ENCODE peak calls at places on chromosomes 6 and 20, in ten cellular contexts. One of them, this sample, is unnamed.

GRCh38 chr6:13273202-13273930 is 55.0 kb downstream of the TBC1D7 start:
- DNase-seq in astrocyte of the spinal cord: no peak
- DNase-seq in psoas muscle: no peak
- DNase-seq in neural crest cell: no peak
- DNase-seq in H1: no peak
- DNase-seq in AG09319: no peak
- DNase-seq in omental fat pad: no peak
- DNase-seq in mammary epithelial cell: no peak
- DNase-seq in GM23338: no peak
- DNase-seq in NB4: peak; percentile 35
- DNase-seq in this sample: no peak

GRCh38 chr6:121305957-121306607 is 28.2 kb downstream of the TBC1D32 start:
- DNase-seq in H1: no peak
- DNase-seq in NB4: peak; percentile 58
- DNase-seq in neural crest cell: no peak
- DNase-seq in GM23338: peak; percentile 64
- DNase-seq in psoas muscle: no peak
- DNase-seq in AG09319: no peak
- DNase-seq in omental fat pad: no peak
- DNase-seq in mammary epithelial cell: peak; percentile 30
- DNase-seq in astrocyte of the spinal cord: peak; percentile 53
- DNase-seq in this sample: no peak

GRCh38 chr6:40848038-40848437 is 191.0 kb downstream of the UNC5CL start:
- DNase-seq in mammary epithelial cell: peak; percentile 55
- DNase-seq in psoas muscle: no peak
- DNase-seq in astrocyte of the spinal cord: no peak
- DNase-seq in H1: no peak
- DNase-seq in GM23338: no peak
- DNase-seq in NB4: no peak
- DNase-seq in AG09319: no peak
- DNase-seq in neural crest cell: no peak
- DNase-seq in omental fat pad: no peak
- DNase-seq in this sample: no peak

GRCh38 chr6:24339932-24340331 is 17.9 kb downstream of the DCDC2 start:
- DNase-seq in mammary epithelial cell: peak; percentile 26
- DNase-seq in neural crest cell: no peak
- DNase-seq in AG09319: no peak
- DNase-seq in NB4: no peak
- DNase-seq in GM23338: no peak
- DNase-seq in omental fat pad: no peak
- DNase-seq in astrocyte of the spinal cord: no peak
- DNase-seq in H1: no peak
- DNase-seq in psoas muscle: no peak
- DNase-seq in this sample: no peak

GRCh38 chr6:7650876-7651275 is 60.9 kb downstream of the SNRNP48 start:
- DNase-seq in omental fat pad: no peak
- DNase-seq in psoas muscle: no peak
- DNase-seq in AG09319: no peak
- DNase-seq in H1: no peak
- DNase-seq in astrocyte of the spinal cord: no peak
- DNase-seq in NB4: no peak
- DNase-seq in neural crest cell: no peak
- DNase-seq in mammary epithelial cell: no peak
- DNase-seq in GM23338: no peak
- DNase-seq in this sample: no peak

GRCh38 chr6:43812850-43813584 is 43.0 kb downstream of the VEGFA start:
- DNase-seq in neural crest cell: no peak
- DNase-seq in AG09319: no peak
- DNase-seq in psoas muscle: no peak
- DNase-seq in omental fat pad: no peak
- DNase-seq in astrocyte of the spinal cord: no peak
- DNase-seq in H1: no peak
- DNase-seq in NB4: no peak
- DNase-seq in GM23338: no peak
- DNase-seq in mammary epithelial cell: no peak
- DNase-seq in this sample: no peak

GRCh38 chr6:107977283-107977682 is 19.3 kb upstream of the SEC63 start:
- DNase-seq in omental fat pad: no peak
- DNase-seq in astrocyte of the spinal cord: peak; percentile 56
- DNase-seq in mammary epithelial cell: peak; percentile 26
- DNase-seq in GM23338: peak; percentile 70
- DNase-seq in H1: no peak
- DNase-seq in NB4: peak; percentile 52
- DNase-seq in psoas muscle: no peak
- DNase-seq in AG09319: no peak
- DNase-seq in neural crest cell: peak; percentile 10
- DNase-seq in this sample: no peak

GRCh38 chr20:25282034-25282781 is 34.3 kb downstream of the PYGB start:
- DNase-seq in mammary epithelial cell: no peak
- DNase-seq in NB4: no peak
- DNase-seq in GM23338: no peak
- DNase-seq in astrocyte of the spinal cord: no peak
- DNase-seq in H1: peak; percentile 34
- DNase-seq in omental fat pad: peak; percentile 12
- DNase-seq in neural crest cell: no peak
- DNase-seq in AG09319: no peak
- DNase-seq in psoas muscle: peak; percentile 46
- DNase-seq in this sample: no peak

GRCh38 chr6:132736239-132736638 is 21.5 kb downstream of the VNN2 start:
- DNase-seq in GM23338: no peak
- DNase-seq in psoas muscle: no peak
- DNase-seq in astrocyte of the spinal cord: no peak
- DNase-seq in H1: no peak
- DNase-seq in mammary epithelial cell: peak; percentile 52
- DNase-seq in omental fat pad: no peak
- DNase-seq in AG09319: no peak
- DNase-seq in neural crest cell: no peak
- DNase-seq in NB4: no peak
- DNase-seq in this sample: no peak

GRCh38 chr6:169960531-169960890 is 209.1 kb downstream of the ERMARD start:
- DNase-seq in mammary epithelial cell: no peak
- DNase-seq in neural crest cell: no peak
- DNase-seq in psoas muscle: no peak
- DNase-seq in NB4: no peak
- DNase-seq in omental fat pad: no peak
- DNase-seq in H1: no peak
- DNase-seq in AG09319: no peak
- DNase-seq in GM23338: no peak
- DNase-seq in astrocyte of the spinal cord: no peak
- DNase-seq in this sample: peak; percentile 31

DNA sequence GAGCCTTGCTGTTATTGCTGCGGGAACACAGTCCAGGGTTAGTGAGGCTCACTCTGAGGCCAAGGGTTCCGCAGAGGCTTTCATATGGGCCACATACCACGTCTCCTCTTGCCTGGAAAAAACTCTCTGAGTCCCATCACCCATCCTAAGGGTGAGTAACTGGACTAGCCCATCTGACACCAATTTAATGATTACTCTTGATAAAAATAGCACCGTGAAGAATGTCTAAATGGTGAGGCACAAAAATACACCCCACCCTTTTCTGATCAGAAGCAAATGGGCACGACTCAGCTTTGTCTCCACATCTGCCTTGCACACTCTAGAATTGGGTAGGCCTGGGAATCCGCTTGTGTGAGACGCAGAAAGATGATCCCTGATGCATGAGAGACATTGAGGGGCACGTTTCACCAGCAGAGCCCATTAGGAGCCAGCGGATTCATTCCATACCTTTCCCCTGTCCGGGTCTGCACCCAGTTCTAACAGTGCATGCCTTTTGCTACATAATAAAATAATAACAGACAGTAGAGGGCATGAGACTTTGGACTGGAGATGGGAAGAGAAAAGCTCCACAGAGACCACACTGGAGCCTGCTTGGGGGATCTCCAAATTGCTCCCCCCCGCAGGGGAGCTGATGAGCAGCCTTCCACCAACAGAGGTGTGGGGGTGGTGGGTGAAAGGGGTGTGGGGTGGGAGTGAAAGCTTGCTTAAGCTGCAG is 110.0 kb upstream of the KCNK16 start:
- DNase-seq in astrocyte of the spinal cord: no peak
- DNase-seq in psoas muscle: no peak
- DNase-seq in H1: no peak
- DNase-seq in NB4: no peak
- DNase-seq in AG09319: peak; percentile 57
- DNase-seq in GM23338: no peak
- DNase-seq in mammary epithelial cell: no peak
- DNase-seq in omental fat pad: no peak
- DNase-seq in neural crest cell: no peak
- DNase-seq in this sample: no peak
- TF ChIP-seq CTCF in astrocyte of the spinal cord: no peak
- TF ChIP-seq CTCF in psoas muscle: no peak
- TF ChIP-seq CTCF in H1: no peak
- TF ChIP-seq CTCF in NB4: no peak
- TF ChIP-seq CTCF in AG09319: peak; percentile 15
- TF ChIP-seq CTCF in GM23338: no peak
- TF ChIP-seq CTCF in mammary epithelial cell: no peak
- TF ChIP-seq CTCF in omental fat pad: no peak
- TF ChIP-seq CTCF in neural crest cell: no peak
- TF ChIP-seq CTCF in this sample: no peak

GRCh38 chr6:25556516-25556915 is 95.5 kb upstream of the SCGN start:
- DNase-seq in astrocyte of the spinal cord: peak; percentile 76
- DNase-seq in mammary epithelial cell: peak; percentile 35
- DNase-seq in H1: peak; percentile 93
- DNase-seq in omental fat pad: peak; percentile 91
- DNase-seq in NB4: peak; percentile 78
- DNase-seq in neural crest cell: peak; percentile 90
- DNase-seq in GM23338: peak; percentile 89
- DNase-seq in psoas muscle: peak; percentile 81
- DNase-seq in AG09319: peak; percentile 44
- DNase-seq in this sample: peak; percentile 83
- TF ChIP-seq CTCF in astrocyte of the spinal cord: peak; percentile 85
- TF ChIP-seq CTCF in mammary epithelial cell: peak; percentile 87
- TF ChIP-seq CTCF in H1: peak; percentile 54
- TF ChIP-seq CTCF in omental fat pad: peak; percentile 27
- TF ChIP-seq CTCF in NB4: peak; percentile 88
- TF ChIP-seq CTCF in neural crest cell: peak; percentile 90
- TF ChIP-seq CTCF in GM23338: peak; percentile 91
- TF ChIP-seq CTCF in psoas muscle: peak; percentile 60
- TF ChIP-seq CTCF in AG09319: peak; percentile 87
- TF ChIP-seq CTCF in this sample: peak; percentile 75

DNA sequence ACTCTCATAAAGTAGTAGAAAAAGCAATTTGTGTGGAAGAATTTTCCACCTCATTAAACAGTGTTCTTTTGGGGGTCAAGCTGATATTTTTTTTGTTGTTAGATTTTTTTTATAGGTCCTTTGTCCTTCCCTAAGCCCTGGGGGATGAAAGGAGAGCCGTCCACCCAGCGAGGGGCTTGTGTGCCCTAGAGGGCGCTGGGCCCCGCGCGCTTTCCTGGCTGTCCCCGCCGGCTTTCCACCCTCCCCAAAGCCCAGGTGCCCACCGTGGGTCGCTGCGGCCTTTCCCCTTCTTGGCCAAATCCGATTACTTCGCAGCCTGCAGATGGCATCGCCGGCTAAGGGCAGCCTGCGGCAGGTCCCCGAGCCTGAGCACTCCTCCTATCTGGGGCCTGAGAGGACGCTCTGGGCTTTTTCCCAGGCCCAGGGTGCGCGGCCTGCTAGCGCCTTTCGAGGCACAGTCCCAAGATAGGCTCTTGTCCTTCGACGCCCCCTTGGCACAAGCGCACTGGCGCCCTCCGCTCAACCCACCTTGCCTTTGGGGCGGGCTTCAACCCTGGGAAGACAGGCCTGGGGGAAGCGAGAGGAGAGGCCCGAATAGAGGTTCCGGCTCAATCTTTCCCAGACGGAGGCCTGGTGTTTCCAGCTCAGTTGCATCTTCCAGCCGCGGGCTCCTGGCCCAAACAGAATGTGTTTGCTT is 33.6 kb downstream of the TFAP2A start:
- DNase-seq in neural crest cell: no peak
- DNase-seq in H1: peak; percentile 81
- DNase-seq in astrocyte of the spinal cord: no peak
- DNase-seq in NB4: no peak
- DNase-seq in AG09319: no peak
- DNase-seq in mammary epithelial cell: no peak
- DNase-seq in GM23338: peak; percentile 80
- DNase-seq in psoas muscle: no peak
- DNase-seq in omental fat pad: no peak
- DNase-seq in this sample: no peak
- TF ChIP-seq CTCF in neural crest cell: peak; percentile 35
- TF ChIP-seq CTCF in H1: peak; percentile 26
- TF ChIP-seq CTCF in astrocyte of the spinal cord: no peak
- TF ChIP-seq CTCF in NB4: no peak
- TF ChIP-seq CTCF in AG09319: no peak
- TF ChIP-seq CTCF in mammary epithelial cell: no peak
- TF ChIP-seq CTCF in GM23338: peak; percentile 71
- TF ChIP-seq CTCF in psoas muscle: no peak
- TF ChIP-seq CTCF in omental fat pad: no peak
- TF ChIP-seq CTCF in this sample: no peak

GRCh38 chr6:35351422-35351821 is 9.1 kb downstream of the PPARD start:
- DNase-seq in omental fat pad: no peak
- DNase-seq in mammary epithelial cell: no peak
- DNase-seq in astrocyte of the spinal cord: no peak
- DNase-seq in neural crest cell: no peak
- DNase-seq in GM23338: no peak
- DNase-seq in NB4: no peak
- DNase-seq in AG09319: no peak
- DNase-seq in H1: no peak
- DNase-seq in psoas muscle: no peak
- DNase-seq in this sample: no peak
- TF ChIP-seq CTCF in omental fat pad: no peak
- TF ChIP-seq CTCF in mammary epithelial cell: no peak
- TF ChIP-seq CTCF in astrocyte of the spinal cord: no peak
- TF ChIP-seq CTCF in neural crest cell: no peak
- TF ChIP-seq CTCF in GM23338: no peak
- TF ChIP-seq CTCF in NB4: no peak
- TF ChIP-seq CTCF in AG09319: no peak
- TF ChIP-seq CTCF in H1: no peak
- TF ChIP-seq CTCF in psoas muscle: no peak
- TF ChIP-seq CTCF in this sample: no peak

GRCh38 chr6:16868968-16869367 is 107.7 kb upstream of the ATXN1 start:
- DNase-seq in AG09319: no peak
- DNase-seq in GM23338: no peak
- DNase-seq in omental fat pad: no peak
- DNase-seq in astrocyte of the spinal cord: no peak
- DNase-seq in psoas muscle: no peak
- DNase-seq in neural crest cell: no peak
- DNase-seq in mammary epithelial cell: no peak
- DNase-seq in H1: no peak
- DNase-seq in NB4: no peak
- DNase-seq in this sample: no peak

GRCh38 chr6:16871047-16871446 is 109.8 kb upstream of the ATXN1 start:
- DNase-seq in AG09319: no peak
- DNase-seq in GM23338: no peak
- DNase-seq in NB4: no peak
- DNase-seq in omental fat pad: no peak
- DNase-seq in psoas muscle: no peak
- DNase-seq in mammary epithelial cell: no peak
- DNase-seq in H1: no peak
- DNase-seq in astrocyte of the spinal cord: no peak
- DNase-seq in neural crest cell: no peak
- DNase-seq in this sample: no peak

GRCh38 chr6:16873698-16874097 is 112.4 kb upstream of the ATXN1 start:
- DNase-seq in omental fat pad: no peak
- DNase-seq in NB4: no peak
- DNase-seq in astrocyte of the spinal cord: no peak
- DNase-seq in neural crest cell: no peak
- DNase-seq in AG09319: no peak
- DNase-seq in psoas muscle: no peak
- DNase-seq in mammary epithelial cell: no peak
- DNase-seq in H1: no peak
- DNase-seq in GM23338: no peak
- DNase-seq in this sample: no peak

GRCh38 chr6:16876201-16876600 is 114.9 kb upstream of the ATXN1 start:
- DNase-seq in NB4: no peak
- DNase-seq in mammary epithelial cell: peak; percentile 4
- DNase-seq in astrocyte of the spinal cord: no peak
- DNase-seq in omental fat pad: no peak
- DNase-seq in psoas muscle: no peak
- DNase-seq in H1: no peak
- DNase-seq in GM23338: no peak
- DNase-seq in AG09319: no peak
- DNase-seq in neural crest cell: no peak
- DNase-seq in this sample: no peak

GRCh38 chr6:16872543-16873230 is 111.4 kb upstream of the ATXN1 start:
- DNase-seq in AG09319: no peak
- DNase-seq in mammary epithelial cell: no peak
- DNase-seq in astrocyte of the spinal cord: no peak
- DNase-seq in NB4: no peak
- DNase-seq in GM23338: peak; percentile 15
- DNase-seq in neural crest cell: no peak
- DNase-seq in H1: no peak
- DNase-seq in psoas muscle: no peak
- DNase-seq in omental fat pad: no peak
- DNase-seq in this sample: no peak
- TF ChIP-seq CTCF in AG09319: no peak
- TF ChIP-seq CTCF in mammary epithelial cell: peak; percentile 29
- TF ChIP-seq CTCF in astrocyte of the spinal cord: no peak
- TF ChIP-seq CTCF in NB4: peak; percentile 14
- TF ChIP-seq CTCF in GM23338: peak; percentile 36
- TF ChIP-seq CTCF in neural crest cell: no peak
- TF ChIP-seq CTCF in H1: no peak
- TF ChIP-seq CTCF in psoas muscle: no peak
- TF ChIP-seq CTCF in omental fat pad: no peak
- TF ChIP-seq CTCF in this sample: no peak

This sample was measured in dorsolateral prefrontal cortex.